ENCODE peak calls at places on chromosomes 7 and 10, in six cellular contexts. One of them, this sample, is unnamed.

GRCh38 chr10:103265712-103266329 is 11.1 kb upstream of the INA start:
- DNase-seq in neural crest cell: peak; percentile 72
- DNase-seq in prostate gland: peak; percentile 54
- DNase-seq in endothelial cell: peak; percentile 76
- DNase-seq in cardiac muscle cell: peak; percentile 91
- DNase-seq in Peyer's patch: no peak
- DNase-seq in this sample: peak; percentile 51

GRCh38 chr10:114573330-114574045 is 84.6 kb downstream of the ABLIM1 start:
- DNase-seq in neural crest cell: no peak
- DNase-seq in prostate gland: no peak
- DNase-seq in endothelial cell: no peak
- DNase-seq in cardiac muscle cell: no peak
- DNase-seq in Peyer's patch: no peak
- DNase-seq in this sample: no peak

GRCh38 chr7:27462575-27463270 is 200.0 kb downstream of the HIBADH start:
- DNase-seq in neural crest cell: no peak
- DNase-seq in prostate gland: no peak
- DNase-seq in endothelial cell: no peak
- DNase-seq in cardiac muscle cell: no peak
- DNase-seq in Peyer's patch: no peak
- DNase-seq in this sample: no peak

GRCh38 chr10:22427101-22427500 is 81.8 kb downstream of the SPAG6 start:
- DNase-seq in neural crest cell: no peak
- DNase-seq in prostate gland: no peak
- DNase-seq in endothelial cell: no peak
- DNase-seq in cardiac muscle cell: peak; percentile 26
- DNase-seq in Peyer's patch: no peak
- DNase-seq in this sample: no peak

GRCh38 chr10:45418859-45419672 is 45.0 kb downstream of the ALOX5 start:
- DNase-seq in neural crest cell: peak; percentile 53
- DNase-seq in prostate gland: peak; percentile 29
- DNase-seq in endothelial cell: peak; percentile 68
- DNase-seq in cardiac muscle cell: peak; percentile 69
- DNase-seq in Peyer's patch: peak; percentile 76
- DNase-seq in this sample: no peak

GRCh38 chr10:73840056-73840402 is 28.6 kb upstream of the NDST2 start:
- DNase-seq in neural crest cell: no peak
- DNase-seq in prostate gland: no peak
- DNase-seq in endothelial cell: no peak
- DNase-seq in cardiac muscle cell: no peak
- DNase-seq in Peyer's patch: no peak
- DNase-seq in this sample: no peak

GRCh38 chr7:45292481-45292880 is 134.9 kb downstream of the RAMP3 start:
- DNase-seq in neural crest cell: no peak
- DNase-seq in prostate gland: no peak
- DNase-seq in endothelial cell: no peak
- DNase-seq in cardiac muscle cell: peak; percentile 55
- DNase-seq in Peyer's patch: no peak
- DNase-seq in this sample: no peak

GRCh38 chr10:122112625-122113160 is 123.7 kb downstream of the TACC2 start:
- DNase-seq in neural crest cell: peak; percentile 60
- DNase-seq in prostate gland: peak; percentile 87
- DNase-seq in endothelial cell: peak; percentile 79
- DNase-seq in cardiac muscle cell: peak; percentile 92
- DNase-seq in Peyer's patch: no peak
- DNase-seq in this sample: peak; percentile 98

GRCh38 chr7:79770970-79771369 is 317.5 kb upstream of the MAGI2 start:
- DNase-seq in neural crest cell: no peak
- DNase-seq in prostate gland: no peak
- DNase-seq in endothelial cell: no peak
- DNase-seq in cardiac muscle cell: no peak
- DNase-seq in Peyer's patch: no peak
- DNase-seq in this sample: no peak

GRCh38 chr7:26346611-26347200 is 55.0 kb downstream of the SNX10 start:
- DNase-seq in neural crest cell: no peak
- DNase-seq in prostate gland: peak; percentile 53
- DNase-seq in endothelial cell: no peak
- DNase-seq in cardiac muscle cell: no peak
- DNase-seq in Peyer's patch: no peak
- DNase-seq in this sample: no peak

GRCh38 chr7:23333671-23334246 is 34.6 kb downstream of the MALSU1 start:
- DNase-seq in neural crest cell: no peak
- DNase-seq in prostate gland: no peak
- DNase-seq in endothelial cell: no peak
- DNase-seq in cardiac muscle cell: no peak
- DNase-seq in Peyer's patch: no peak
- DNase-seq in this sample: peak; percentile 91

GRCh38 chr10:131442271-131442670 is 130.8 kb upstream of the TCERG1L start:
- DNase-seq in neural crest cell: no peak
- DNase-seq in prostate gland: no peak
- DNase-seq in endothelial cell: no peak
- DNase-seq in cardiac muscle cell: no peak
- DNase-seq in Peyer's patch: no peak
- DNase-seq in this sample: no peak

GRCh38 chr10:43132796-43133195 is 5.4 kb upstream of the CSGALNACT2 start:
- DNase-seq in neural crest cell: no peak
- DNase-seq in prostate gland: no peak
- DNase-seq in endothelial cell: no peak
- DNase-seq in cardiac muscle cell: no peak
- DNase-seq in Peyer's patch: no peak
- DNase-seq in this sample: no peak

GRCh38 chr7:47792521-47793121 is 155.6 kb downstream of the PKD1L1 start:
- DNase-seq in neural crest cell: no peak
- DNase-seq in prostate gland: no peak
- DNase-seq in endothelial cell: no peak
- DNase-seq in cardiac muscle cell: no peak
- DNase-seq in Peyer's patch: no peak
- DNase-seq in this sample: peak; percentile 25

GRCh38 chr7:159093351-159093971 is 51.2 kb downstream of the VIPR2 start:
- DNase-seq in neural crest cell: no peak
- DNase-seq in prostate gland: no peak
- DNase-seq in endothelial cell: no peak
- DNase-seq in cardiac muscle cell: no peak
- DNase-seq in Peyer's patch: no peak
- DNase-seq in this sample: no peak

GRCh38 chr10:23343591-23344225 is 889 bp downstream of the C10orf67 start:
- DNase-seq in neural crest cell: peak; percentile 77
- DNase-seq in prostate gland: peak; percentile 8
- DNase-seq in endothelial cell: peak; percentile 50
- DNase-seq in cardiac muscle cell: peak; percentile 77
- DNase-seq in Peyer's patch: no peak
- DNase-seq in this sample: no peak

GRCh38 chr10:124573726-124574455 is 112.3 kb downstream of the LHPP start:
- DNase-seq in neural crest cell: no peak
- DNase-seq in prostate gland: no peak
- DNase-seq in endothelial cell: no peak
- DNase-seq in cardiac muscle cell: no peak
- DNase-seq in Peyer's patch: no peak
- DNase-seq in this sample: no peak

GRCh38 chr10:14528450-14528849 is 197.7 kb upstream of the FRMD4A start:
- DNase-seq in neural crest cell: no peak
- DNase-seq in prostate gland: no peak
- DNase-seq in endothelial cell: no peak
- DNase-seq in cardiac muscle cell: no peak
- DNase-seq in Peyer's patch: no peak
- DNase-seq in this sample: no peak

GRCh38 chr10:6878067-6878412 is 298.0 kb upstream of the PRKCQ start:
- DNase-seq in neural crest cell: no peak
- DNase-seq in prostate gland: peak; percentile 10
- DNase-seq in endothelial cell: no peak
- DNase-seq in cardiac muscle cell: no peak
- DNase-seq in Peyer's patch: no peak
- DNase-seq in this sample: no peak

GRCh38 chr7:148397985-148398384 is 192.6 kb upstream of the C7orf33 start:
- DNase-seq in neural crest cell: no peak
- DNase-seq in prostate gland: no peak
- DNase-seq in endothelial cell: no peak
- DNase-seq in cardiac muscle cell: no peak
- DNase-seq in Peyer's patch: no peak
- DNase-seq in this sample: no peak

DNA sequence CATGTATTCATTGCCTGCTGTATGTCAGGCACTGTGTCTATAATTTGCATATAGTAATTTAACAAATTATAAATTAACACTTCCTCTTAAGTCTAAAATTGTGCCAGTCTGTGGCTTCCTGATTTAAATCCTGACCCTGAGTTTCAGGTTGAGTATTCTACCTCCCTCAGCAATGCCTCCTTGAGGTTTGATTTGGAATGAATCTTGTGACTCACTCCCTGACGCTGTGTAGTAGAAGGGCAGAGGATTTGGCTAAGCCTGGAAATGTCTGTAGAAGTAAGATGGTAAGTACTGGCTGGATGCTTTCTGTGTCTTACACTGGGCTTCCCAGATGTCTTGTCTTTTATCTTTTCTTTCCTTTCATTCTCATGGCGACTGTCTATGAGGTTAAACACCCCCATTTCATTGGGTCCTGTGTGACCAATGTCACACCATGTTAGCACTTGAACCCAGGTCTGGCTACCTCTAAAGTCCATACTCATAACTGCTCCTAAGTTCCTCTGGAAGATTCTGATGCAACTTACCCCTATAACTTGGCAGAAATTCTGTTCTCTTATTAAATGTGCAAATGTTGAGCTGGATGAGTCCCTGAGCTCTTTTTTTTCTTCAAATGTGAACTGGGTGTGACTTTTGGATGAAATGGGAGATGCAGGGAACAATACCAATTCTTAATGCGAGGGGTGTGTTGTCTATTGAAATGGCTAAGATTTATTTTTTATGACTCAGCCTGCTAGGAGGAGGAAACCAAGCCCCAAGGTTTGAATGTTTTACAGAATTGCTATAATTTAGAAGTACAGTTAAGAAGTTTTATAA is 48.5 kb downstream of the PLCE1 start:
- DNase-seq in neural crest cell: no peak
- DNase-seq in prostate gland: no peak
- DNase-seq in endothelial cell: no peak
- DNase-seq in cardiac muscle cell: no peak
- DNase-seq in Peyer's patch: no peak
- DNase-seq in this sample: peak; percentile 68
- TF ChIP-seq CTCF in neural crest cell: no peak
- TF ChIP-seq CTCF in prostate gland: no peak
- TF ChIP-seq CTCF in endothelial cell: no peak
- TF ChIP-seq CTCF in cardiac muscle cell: peak; percentile 32
- TF ChIP-seq CTCF in Peyer's patch: no peak
- TF ChIP-seq CTCF in this sample: peak; percentile 50

DNA sequence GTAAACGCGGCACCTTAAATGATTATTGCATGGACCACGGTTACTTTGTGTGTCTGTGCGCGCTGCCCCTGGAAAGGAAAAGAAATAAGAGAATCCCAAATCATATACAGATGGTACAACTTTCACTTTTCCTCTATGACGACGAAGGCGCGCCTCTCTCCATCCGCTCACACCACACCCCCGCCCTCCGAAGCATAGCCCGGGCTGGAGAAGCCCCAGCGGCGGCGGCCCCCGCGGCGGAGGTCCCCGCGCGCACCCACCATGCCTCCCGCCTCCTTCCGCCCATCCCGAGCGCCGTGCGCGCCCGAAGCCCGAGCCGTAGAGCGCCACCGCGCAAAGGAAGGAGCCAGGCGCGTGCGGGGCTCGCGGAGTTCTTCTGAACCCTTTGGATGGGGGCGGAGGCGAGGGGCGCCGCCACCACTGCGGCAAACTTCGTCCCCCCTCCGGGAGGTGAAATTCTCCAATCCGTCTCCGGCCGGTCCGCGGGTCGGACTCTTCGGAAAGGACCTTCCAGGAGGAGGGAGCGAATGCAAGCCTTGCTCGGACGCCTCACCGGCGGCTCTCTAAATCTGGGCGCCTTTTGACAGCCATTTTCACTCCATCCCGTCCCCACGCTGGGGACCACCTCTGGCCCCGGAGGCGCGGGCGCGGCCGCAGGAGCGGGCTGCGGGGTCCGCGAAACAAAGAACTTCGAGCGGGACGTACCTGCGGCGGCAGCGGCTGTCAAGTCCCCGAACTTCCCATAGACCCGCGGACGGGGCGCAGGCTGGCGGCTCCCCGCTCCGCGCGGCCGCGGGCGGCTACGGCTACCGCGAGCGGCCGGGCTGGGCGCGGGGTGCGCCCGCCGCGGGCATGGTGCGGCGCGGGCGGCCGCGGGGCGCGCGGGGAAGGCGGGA is 495 bp downstream of the GLI3 start:
- DNase-seq in neural crest cell: peak; percentile 55
- DNase-seq in prostate gland: peak; percentile 48
- DNase-seq in endothelial cell: peak; percentile 58
- DNase-seq in cardiac muscle cell: peak; percentile 81
- DNase-seq in Peyer's patch: no peak
- DNase-seq in this sample: peak; percentile 46
- TF ChIP-seq CTCF in neural crest cell: no peak
- TF ChIP-seq CTCF in prostate gland: no peak
- TF ChIP-seq CTCF in endothelial cell: no peak
- TF ChIP-seq CTCF in cardiac muscle cell: no peak
- TF ChIP-seq CTCF in Peyer's patch: no peak
- TF ChIP-seq CTCF in this sample: peak; percentile 11

DNA sequence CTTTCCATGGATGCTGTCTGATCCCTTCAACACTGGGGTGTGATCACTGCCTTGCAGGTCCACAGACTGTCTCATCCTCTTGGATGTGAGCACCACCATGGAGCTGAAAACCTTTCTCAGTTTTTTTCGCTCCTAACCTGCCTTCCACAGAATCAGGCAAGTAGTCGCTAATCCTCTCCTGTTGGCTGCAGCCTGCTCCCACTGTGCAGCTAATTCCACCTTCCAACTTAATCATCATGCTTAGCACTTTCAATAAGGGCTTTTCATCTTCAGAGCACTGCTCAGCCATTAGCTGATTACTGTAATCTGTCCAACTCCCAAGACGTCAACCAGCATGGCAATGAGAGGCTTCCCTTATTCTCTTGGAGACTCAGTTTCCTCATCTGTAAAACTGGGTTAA is 15.1 kb upstream of the CDH23 start:
- DNase-seq in neural crest cell: no peak
- DNase-seq in prostate gland: no peak
- DNase-seq in endothelial cell: no peak
- DNase-seq in cardiac muscle cell: no peak
- DNase-seq in Peyer's patch: no peak
- DNase-seq in this sample: no peak
- TF ChIP-seq CTCF in neural crest cell: no peak
- TF ChIP-seq CTCF in prostate gland: no peak
- TF ChIP-seq CTCF in endothelial cell: no peak
- TF ChIP-seq CTCF in cardiac muscle cell: no peak
- TF ChIP-seq CTCF in Peyer's patch: no peak
- TF ChIP-seq CTCF in this sample: no peak

DNA sequence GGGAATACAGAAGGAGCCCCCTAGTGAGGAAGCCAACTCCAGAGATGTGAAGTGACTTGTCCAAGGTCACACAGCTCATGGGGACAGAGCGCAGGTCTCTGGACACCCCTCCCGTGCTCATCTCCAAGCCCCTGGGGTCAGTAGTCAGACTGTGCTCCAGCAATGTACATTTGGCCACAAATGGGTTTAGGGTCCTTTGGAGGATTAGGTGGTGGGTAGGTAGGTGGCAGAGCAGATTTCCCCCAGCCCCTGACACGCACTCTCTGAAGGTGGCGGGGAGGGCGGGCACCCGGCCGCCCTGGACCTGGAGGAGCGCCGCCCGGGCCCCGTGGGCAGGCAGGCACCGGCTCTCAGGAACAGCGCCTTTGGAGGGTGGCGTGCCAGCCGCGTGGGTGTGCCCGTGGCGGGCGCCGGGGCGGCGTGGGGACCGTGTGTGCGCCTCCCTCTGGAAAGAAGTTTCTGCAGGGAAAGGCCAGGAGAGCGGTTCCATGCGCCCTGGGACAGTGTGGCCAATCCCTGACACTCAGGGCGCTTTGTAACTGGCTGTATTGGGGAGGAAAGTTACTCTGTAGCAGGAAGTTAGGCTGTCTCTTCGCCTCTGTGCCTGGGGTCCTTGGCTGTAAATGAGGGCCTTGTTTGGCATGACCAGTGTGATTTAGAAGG is 1.0 kb downstream of the WIPF3 start:
- DNase-seq in neural crest cell: peak; percentile 41
- DNase-seq in prostate gland: no peak
- DNase-seq in endothelial cell: peak; percentile 41
- DNase-seq in cardiac muscle cell: peak; percentile 44
- DNase-seq in Peyer's patch: no peak
- DNase-seq in this sample: no peak
- TF ChIP-seq CTCF in neural crest cell: peak; percentile 40
- TF ChIP-seq CTCF in prostate gland: no peak
- TF ChIP-seq CTCF in endothelial cell: no peak
- TF ChIP-seq CTCF in cardiac muscle cell: no peak
- TF ChIP-seq CTCF in Peyer's patch: no peak
- TF ChIP-seq CTCF in this sample: no peak